ENCODE peak calls at places on chromosomes 1 and 21, in seven cellular contexts. B, F, V, I, Q, M and T are unnamed samples.

GRCh38 chr1:168465942-168466702 is 77.7 kb downstream of the XCL2 start:
- DNase-seq in B (no peak), F (peak), V (no peak), I (peak), Q (peak), M (no peak), T (peak)

GRCh38 chr21:42737969-42738590 is 84.7 kb downstream of the PDE9A start:
- DNase-seq in B (peak), F (no peak), V (peak), I (no peak), Q (no peak), M (no peak), T (peak)

GRCh38 chr1:69787151-69787550 is 219.4 kb downstream of the LRRC7 start:
- DNase-seq in B (no peak), F (no peak), V (no peak), I (no peak), Q (no peak), M (no peak), T (no peak)

GRCh38 chr1:113744114-113744513 is 15.2 kb downstream of the PHTF1 start:
- DNase-seq in B (no peak), F (no peak), V (no peak), I (no peak), Q (no peak), M (no peak), T (no peak)

GRCh38 chr1:6003568-6004411 is 11.6 kb upstream of the NPHP4 start:
- DNase-seq in B (no peak), F (no peak), V (peak), I (no peak), Q (no peak), M (no peak), T (no peak)

GRCh38 chr1:199691540-199691939 is 336.0 kb upstream of the NR5A2 start:
- DNase-seq in B (no peak), F (no peak), V (no peak), I (peak), Q (peak), M (no peak), T (peak)

GRCh38 chr21:42476493-42477342 is 19.3 kb downstream of the RSPH1 start:
- DNase-seq in B (no peak), F (no peak), V (no peak), I (no peak), Q (no peak), M (no peak), T (no peak)

GRCh38 chr1:79982218-79982617 is 975.7 kb upstream of the ADGRL4 start:
- DNase-seq in B (no peak), F (no peak), V (no peak), I (peak), Q (peak), M (no peak), T (peak)

GRCh38 chr1:17027900-17028299 is 16.2 kb upstream of the ATP13A2 start:
- DNase-seq in B (no peak), F (no peak), V (no peak), I (no peak), Q (no peak), M (no peak), T (no peak)